ENCODE peak calls at places on chromosome 11, in nine cellular contexts. W is cardiac muscle cell; R is H1; E is left ventricle myocardium inferior; T is heart left ventricle; Z is effector memory CD4-positive, alpha-beta T cell; C is neural progenitor cell; Y is colonic mucosa; L is pancreas. O is an unnamed sample. For H3K27me3 and H3K4me1, the result is how much of the 10 kb centered on the place peaks cover.

GRCh38 chr11:84524422-84525051 is 1102.6 kb downstream of the DLG2 start:
- DNase-seq in W (no peak), R (no peak), E (no peak), T (no peak), Z (no peak), C (peak), Y (no peak), L (no peak), O (no peak)

GRCh38 chr11:111733009-111733408 is 33.2 kb downstream of the PPP2R1B start:
- DNase-seq in W (no peak), R (no peak), E (peak), T (peak), Z (no peak), C (no peak), Y (no peak), L (peak), O (peak)

GRCh38 chr11:11842426-11843008 is 745 bp downstream of the USP47 start:
- DNase-seq in W (peak), R (no peak), E (peak), T (peak), Z (peak), C (peak), Y (peak), L (peak), O (peak)

GRCh38 chr11:10807629-10808552 is 835 bp downstream of the EIF4G2 start:
- DNase-seq in W (peak), R (peak), E (peak), T (peak), Z (peak), C (peak), Y (peak), L (peak), O (peak)

GRCh38 chr11:117703209-117703608 is 93.8 kb downstream of the DSCAML1 start:
- DNase-seq in W (no peak), R (no peak), E (no peak), T (no peak), Z (no peak), C (peak), Y (peak), L (no peak), O (no peak)

GRCh38 chr11:111719379-111719778 is 46.8 kb downstream of the PPP2R1B start:
- DNase-seq in W (no peak), R (no peak), E (no peak), T (no peak), Z (no peak), C (no peak), Y (no peak), L (no peak), O (no peak)

GRCh38 chr11:77851513-77851912 is 30.6 kb downstream of the AAMDC start:
- DNase-seq in W (no peak), R (no peak), E (no peak), T (no peak), Z (no peak), C (no peak), Y (no peak), L (no peak), O (no peak)

GRCh38 chr11:26297179-26297970 is 34.6 kb upstream of the ANO3 start:
- DNase-seq in W (peak), R (no peak), E (no peak), T (no peak), Z (no peak), C (peak), Y (no peak), L (no peak), O (no peak)

GRCh38 chr11:130719516-130719915 is 196.8 kb downstream of the SNX19 start:
- DNase-seq in W (no peak), R (no peak), E (no peak), T (no peak), Z (no peak), C (no peak), Y (no peak), L (no peak), O (no peak)

GRCh38 chr11:126426820-126427749 is 71.6 kb downstream of the ST3GAL4 start:
- DNase-seq in W (no peak), R (no peak), E (no peak), T (no peak), Z (no peak), C (no peak), Y (no peak), L (no peak), O (no peak)

GRCh38 chr11:115561116-115561515 is 56.9 kb upstream of the CADM1 start:
- DNase-seq in W (no peak), R (no peak), E (no peak), T (no peak), Z (no peak), C (no peak), Y (no peak), L (no peak), O (no peak)

GRCh38 chr11:134252539-134253188 is 488 bp downstream of the THYN1 start:
- DNase-seq in W (peak), R (no peak), E (no peak), T (peak), Z (no peak), C (peak), Y (peak), L (no peak), O (peak)

GRCh38 chr11:945986-946385 is 20.3 kb downstream of the AP2A2 start:
- DNase-seq in W (no peak), R (no peak), E (no peak), T (no peak), Z (no peak), C (peak), Y (no peak), L (no peak), O (no peak)

GRCh38 chr11:125299821-125300220 is 135.3 kb downstream of the PKNOX2 start:
- DNase-seq in W (no peak), R (no peak), E (no peak), T (no peak), Z (no peak), C (no peak), Y (no peak), L (no peak), O (no peak)

GRCh38 chr11:108545909-108546501 is 47.6 kb downstream of the EXPH5 start:
- DNase-seq in W (no peak), R (no peak), E (no peak), T (no peak), Z (no peak), C (no peak), Y (no peak), L (no peak), O (no peak)

GRCh38 chr11:2701898-2702434 is 2.2 kb upstream of the KCNQ1OT1 start:
- DNase-seq in W (no peak), R (no peak), E (peak), T (no peak), Z (no peak), C (no peak), Y (no peak), L (no peak), O (no peak)

GRCh38 chr11:8658210-8658968 is 24.1 kb downstream of the TRIM66 start:
- DNase-seq in W (no peak), R (no peak), E (no peak), T (no peak), Z (no peak), C (peak), Y (no peak), L (no peak), O (no peak)

GRCh38 chr11:6911946-6912345 is 8.9 kb upstream of the OR2D3 start:
- DNase-seq in W (no peak), R (no peak), E (no peak), T (no peak), Z (no peak), C (no peak), Y (no peak), L (no peak), O (no peak)

GRCh38 chr11:44623321-44623715 is 57.9 kb downstream of the CD82 start:
- DNase-seq in W (no peak), R (no peak), E (no peak), T (no peak), Z (no peak), C (no peak), Y (peak), L (no peak), O (peak)

GRCh38 chr11:111944139-111944538 is 7.0 kb downstream of the DIXDC1 start:
- DNase-seq in W (no peak), R (no peak), E (no peak), T (no peak), Z (no peak), C (no peak), Y (no peak), L (no peak), O (no peak)

GRCh38 chr11:47980093-47980906 is at the start of gene PTPRJ:
- DNase-seq in W (peak), R (peak), E (peak), T (peak), Z (peak), C (peak), Y (peak), L (peak), O (peak)

GRCh38 chr11:45078236-45079074 is 68.0 kb upstream of the PRDM11 start:
- DNase-seq in W (peak), R (no peak), E (no peak), T (no peak), Z (no peak), C (no peak), Y (no peak), L (no peak), O (no peak)

GRCh38 chr11:70699294-70700221 is 301.2 kb downstream of the CTTN start:
- DNase-seq in W (peak), R (no peak), E (no peak), T (no peak), Z (no peak), C (peak), Y (no peak), L (no peak), O (no peak)

GRCh38 chr11:116177521-116178220 is 595.1 kb downstream of the BUD13 start:
- DNase-seq in W (no peak), R (peak), E (no peak), T (no peak), Z (no peak), C (no peak), Y (no peak), L (no peak), O (no peak)

GRCh38 chr11:102196816-102197215 is 86.6 kb downstream of the YAP1 start:
- DNase-seq in W (no peak), R (no peak), E (no peak), T (no peak), Z (no peak), C (no peak), Y (no peak), L (no peak), O (no peak)

GRCh38 chr11:8809605-8810272 is 101.2 kb upstream of the AKIP1 start:
- DNase-seq in W (peak), R (no peak), E (no peak), T (no peak), Z (no peak), C (peak), Y (no peak), L (no peak), O (no peak)

GRCh38 chr11:29005401-29005980 is 897.3 kb downstream of the METTL15 start:
- DNase-seq in W (no peak), R (no peak), E (no peak), T (no peak), Z (no peak), C (peak), Y (no peak), L (no peak), O (no peak)

GRCh38 chr11:126188332-126189108 is 22.9 kb downstream of the RPUSD4 start:
- DNase-seq in W (no peak), R (no peak), E (no peak), T (no peak), Z (no peak), C (no peak), Y (no peak), L (no peak), O (no peak)

GRCh38 chr11:71120346-71120963 is 131.9 kb downstream of the SHANK2 start:
- DNase-seq in W (peak), R (peak), E (no peak), T (no peak), Z (no peak), C (peak), Y (peak), L (peak), O (no peak)

GRCh38 chr11:123255909-123256308 is 60.9 kb upstream of the CLMP start:
- DNase-seq in W (no peak), R (peak), E (no peak), T (no peak), Z (no peak), C (peak), Y (no peak), L (no peak), O (no peak)

GRCh38 chr11:60835472-60835871 is 6.4 kb upstream of the CCDC86 start:
- DNase-seq in W (no peak), R (no peak), E (no peak), T (no peak), Z (no peak), C (no peak), Y (no peak), L (no peak), O (no peak)

GRCh38 chr11:2264366-2265011 is 5.9 kb downstream of the ASCL2 start:
- DNase-seq in W (no peak), R (no peak), E (no peak), T (no peak), Z (no peak), C (no peak), Y (no peak), L (no peak), O (no peak)

GRCh38 chr11:72179049-72179803 is 12.7 kb upstream of the FOLR1 start:
- DNase-seq in W (no peak), R (no peak), E (no peak), T (no peak), Z (no peak), C (no peak), Y (no peak), L (no peak), O (no peak)

GRCh38 chr11:10459029-10459970 is 4.2 kb downstream of the AMPD3 start:
- DNase-seq in W (peak), R (peak), E (no peak), T (no peak), Z (peak), C (no peak), Y (no peak), L (peak), O (no peak)

GRCh38 chr11:41459602-41460405 is at the start of gene LRRC4C:
- DNase-seq in W (no peak), R (peak), E (no peak), T (no peak), Z (no peak), C (peak), Y (no peak), L (no peak), O (no peak)

GRCh38 chr11:119065369-119065768 is 2.2 kb upstream of the VPS11 start:
- DNase-seq in W (no peak), R (no peak), E (no peak), T (no peak), Z (peak), C (peak), Y (no peak), L (no peak), O (no peak)

DNA sequence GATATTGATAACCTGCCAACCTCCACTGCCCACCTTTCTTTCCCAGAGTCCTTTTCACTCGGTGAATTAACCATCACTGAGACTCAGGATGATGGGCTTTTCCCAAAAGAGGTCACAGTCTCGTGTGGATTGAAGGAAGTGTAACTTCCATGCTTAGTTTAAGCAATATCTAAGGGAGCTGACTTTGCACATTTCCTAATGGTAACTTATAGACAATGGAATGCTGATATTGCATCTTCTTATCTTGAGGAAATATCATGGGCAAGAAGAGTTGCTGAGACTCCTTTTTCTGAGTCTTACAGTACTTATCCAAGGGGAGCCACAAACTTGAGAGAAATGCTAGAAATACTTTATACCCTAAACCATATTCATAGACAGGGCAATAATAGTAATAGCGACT is 8.8 kb downstream of the BARX2 start:
- DNase-seq in W (no peak), R (no peak), E (no peak), T (no peak), Z (no peak), C (no peak), Y (no peak), L (no peak), O (no peak)
- H3K27me3 ChIP-seq in W (under half), R (under half), E (half or more), T (under half), Z (under half), C (under half), Y (under half), L (under half), O (under half)

GRCh38 chr11:3905080-3905953 is 49.9 kb downstream of the STIM1 start:
- DNase-seq in W (no peak), R (no peak), E (no peak), T (no peak), Z (peak), C (peak), Y (peak), L (no peak), O (peak)

GRCh38 chr11:3903207-3903896 is 47.9 kb downstream of the STIM1 start:
- DNase-seq in W (no peak), R (no peak), E (no peak), T (no peak), Z (no peak), C (no peak), Y (no peak), L (no peak), O (no peak)

GRCh38 chr11:3906166-3906565 is 50.7 kb downstream of the STIM1 start:
- DNase-seq in W (no peak), R (no peak), E (no peak), T (no peak), Z (no peak), C (no peak), Y (no peak), L (no peak), O (no peak)

GRCh38 chr11:3902441-3902840 is 47.0 kb downstream of the STIM1 start:
- DNase-seq in W (no peak), R (no peak), E (no peak), T (no peak), Z (no peak), C (no peak), Y (no peak), L (no peak), O (no peak)

GRCh38 chr11:3904228-3904627 is 48.8 kb downstream of the STIM1 start:
- DNase-seq in W (no peak), R (no peak), E (no peak), T (peak), Z (no peak), C (no peak), Y (peak), L (no peak), O (peak)
- H3K4me1 ChIP-seq in W (under half), R (under half), E (under half), T (under half), Z (half or more), C (under half), Y (under half), L (under half), O (half or more)

DNA sequence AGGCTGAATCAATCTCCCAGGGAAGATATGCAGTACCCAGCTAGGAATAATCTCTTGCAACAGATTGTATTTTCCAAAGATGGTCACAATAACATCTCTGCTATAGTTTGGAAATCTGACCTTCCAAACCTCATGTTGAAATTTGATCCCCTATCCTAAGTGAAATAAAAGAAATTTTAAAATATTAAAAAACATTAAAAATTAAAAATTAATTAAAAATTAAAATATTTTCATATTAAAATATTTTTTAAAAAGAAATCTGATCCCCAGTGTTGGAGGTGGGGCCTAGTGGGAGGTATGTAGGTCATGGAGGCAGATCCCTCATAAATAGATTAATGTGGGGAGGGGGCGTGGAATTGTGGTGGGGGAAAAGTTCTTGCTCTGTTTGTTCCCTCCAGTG is 79.7 kb downstream of the FAM168A start:
- DNase-seq in W (no peak), R (no peak), E (no peak), T (no peak), Z (no peak), C (no peak), Y (no peak), L (no peak), O (no peak)
- H3K27me3 ChIP-seq in W (under half), R (under half), E (under half), T (under half), Z (under half), C (under half), Y (under half), L (under half), O (under half)

GRCh38 chr11:120343429-120343828 is 7.2 kb downstream of the ARHGEF12 start:
- DNase-seq in W (no peak), R (no peak), E (no peak), T (no peak), Z (no peak), C (no peak), Y (no peak), L (no peak), O (no peak)
- H3K4me1 ChIP-seq in W (half or more), R (under half), E (half or more), T (under half), Z (under half), C (under half), Y (under half), L (under half), O (half or more)

GRCh38 chr11:17478064-17478463 is 1.4 kb upstream of the ABCC8 start:
- DNase-seq in W (peak), R (no peak), E (no peak), T (no peak), Z (no peak), C (peak), Y (no peak), L (no peak), O (no peak)
- H3K27me3 ChIP-seq in W (half or more), R (under half), E (half or more), T (under half), Z (under half), C (half or more), Y (under half), L (under half), O (under half)

DNA sequence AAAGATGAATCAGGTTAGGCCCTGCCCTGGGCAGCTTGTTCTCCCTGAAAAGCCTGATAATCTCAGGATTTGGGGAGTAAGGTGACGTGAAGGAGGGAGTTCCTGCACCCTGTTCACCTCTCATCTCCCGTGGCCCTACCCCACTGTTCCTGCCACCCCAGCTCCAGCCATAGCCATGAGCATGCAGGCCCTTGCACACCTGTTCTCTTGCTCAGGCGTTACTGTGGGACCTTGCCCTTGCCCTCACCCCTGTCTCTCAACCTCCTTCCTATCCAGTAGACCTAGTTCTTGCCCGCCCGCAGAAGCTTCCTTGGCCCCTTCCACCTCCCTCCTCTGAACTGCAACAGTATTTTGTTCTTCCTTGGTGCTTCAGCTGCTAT is 15.0 kb downstream of the TSKU start:
- DNase-seq in W (no peak), R (peak), E (no peak), T (no peak), Z (no peak), C (no peak), Y (peak), L (no peak), O (no peak)
- H3K4me1 ChIP-seq in W (under half), R (under half), E (under half), T (under half), Z (under half), C (under half), Y (under half), L (under half), O (under half)

GRCh38 chr11:35419713-35420333 is 465 bp upstream of the SLC1A2 start:
- DNase-seq in W (peak), R (no peak), E (peak), T (no peak), Z (no peak), C (peak), Y (no peak), L (no peak), O (no peak)
- H3K27me3 ChIP-seq in W (half or more), R (under half), E (half or more), T (under half), Z (under half), C (half or more), Y (under half), L (under half), O (under half)

GRCh38 chr11:65576867-65577755 is 1.3 kb downstream of the EHBP1L1 start:
- DNase-seq in W (no peak), R (no peak), E (peak), T (peak), Z (no peak), C (no peak), Y (peak), L (no peak), O (peak)
- H3K4me1 ChIP-seq in W (under half), R (under half), E (half or more), T (under half), Z (under half), C (under half), Y (under half), L (under half), O (half or more)

O was measured in gastrocnemius medialis.